ENCODE peak calls at places on chromosome 7, in four cellular contexts. One of them, this sample, is unnamed.

GRCh38 chr7:73451780-73452398 is 18.3 kb downstream of the FZD9 start:
- DNase-seq in HepG2: peak; percentile 57
- DNase-seq in A549: peak; percentile 65
- DNase-seq in K562: peak; percentile 69
- DNase-seq in this sample: no peak

GRCh38 chr7:29798422-29798821 is 7.9 kb upstream of the WIPF3 start:
- DNase-seq in A549: no peak
- DNase-seq in HepG2: no peak
- DNase-seq in K562: no peak
- DNase-seq in this sample: no peak

GRCh38 chr7:151076863-151077704 is 3.5 kb downstream of the FASTK start:
- DNase-seq in A549: peak; percentile 69
- DNase-seq in K562: no peak
- DNase-seq in HepG2: no peak
- DNase-seq in this sample: peak; percentile 91

GRCh38 chr7:99210265-99210970 is 2.5 kb upstream of the KPNA7 start:
- DNase-seq in HepG2: peak; percentile 88
- DNase-seq in A549: peak; percentile 96
- DNase-seq in K562: no peak
- DNase-seq in this sample: no peak

GRCh38 chr7:85074016-85074415 is 112.8 kb downstream of the SEMA3D start:
- DNase-seq in HepG2: no peak
- DNase-seq in A549: no peak
- DNase-seq in K562: no peak
- DNase-seq in this sample: no peak

GRCh38 chr7:47568569-47568968 is 13.3 kb downstream of the TNS3 start:
- DNase-seq in A549: no peak
- DNase-seq in K562: no peak
- DNase-seq in HepG2: no peak
- DNase-seq in this sample: no peak

GRCh38 chr7:127383123-127383835 is 9.2 kb downstream of the ZNF800 start:
- DNase-seq in HepG2: no peak
- DNase-seq in A549: peak; percentile 45
- DNase-seq in K562: peak; percentile 46
- DNase-seq in this sample: no peak

GRCh38 chr7:107528461-107528860 is 35.3 kb downstream of the COG5 start:
- DNase-seq in K562: no peak
- DNase-seq in A549: no peak
- DNase-seq in HepG2: peak; percentile 20
- DNase-seq in this sample: no peak

GRCh38 chr7:100488333-100489095 is 4.8 kb downstream of the NYAP1 start:
- DNase-seq in HepG2: no peak
- DNase-seq in K562: peak; percentile 7
- DNase-seq in A549: no peak
- DNase-seq in this sample: no peak

GRCh38 chr7:43694399-43694748 is 34.9 kb downstream of the COA1 start:
- DNase-seq in A549: peak; percentile 38
- DNase-seq in HepG2: peak; percentile 16
- DNase-seq in K562: no peak
- DNase-seq in this sample: no peak

GRCh38 chr7:90211391-90212148 is at the start of gene STEAP2:
- DNase-seq in A549: peak; percentile 94
- DNase-seq in HepG2: peak; percentile 81
- DNase-seq in K562: no peak
- DNase-seq in this sample: peak; percentile 90

GRCh38 chr7:17781491-17782215 is 158.6 kb downstream of the SNX13 start:
- DNase-seq in A549: no peak
- DNase-seq in HepG2: no peak
- DNase-seq in K562: no peak
- DNase-seq in this sample: no peak

GRCh38 chr7:483656-484364 is 35.8 kb downstream of the PDGFA start:
- DNase-seq in A549: no peak
- DNase-seq in K562: no peak
- DNase-seq in HepG2: no peak
- DNase-seq in this sample: no peak

GRCh38 chr7:98210513-98211220 is 572 bp upstream of the BHLHA15 start:
- DNase-seq in HepG2: no peak
- DNase-seq in A549: no peak
- DNase-seq in K562: no peak
- DNase-seq in this sample: no peak

GRCh38 chr7:149855368-149856305 is 17.5 kb downstream of the ZNF862 start:
- DNase-seq in HepG2: peak; percentile 30
- DNase-seq in A549: no peak
- DNase-seq in K562: peak; percentile 68
- DNase-seq in this sample: no peak

GRCh38 chr7:113404245-113404644 is 285.9 kb upstream of the SMIM30 start:
- DNase-seq in K562: peak; percentile 39
- DNase-seq in HepG2: peak; percentile 6
- DNase-seq in A549: peak; percentile 9
- DNase-seq in this sample: peak; percentile 13

GRCh38 chr7:43757073-43757720 is 1.3 kb upstream of the BLVRA start:
- DNase-seq in K562: no peak
- DNase-seq in HepG2: no peak
- DNase-seq in A549: no peak
- DNase-seq in this sample: no peak

GRCh38 chr7:103307487-103308231 is 10.4 kb downstream of the PMPCB start:
- DNase-seq in A549: no peak
- DNase-seq in HepG2: no peak
- DNase-seq in K562: no peak
- DNase-seq in this sample: no peak

GRCh38 chr7:80941206-80941758 is 22.4 kb upstream of the SEMA3C start:
- DNase-seq in K562: no peak
- DNase-seq in A549: peak; percentile 56
- DNase-seq in HepG2: no peak
- DNase-seq in this sample: no peak
- TF ChIP-seq PHF8 in K562: no peak
- TF ChIP-seq PHF8 in A549: no peak
- TF ChIP-seq PHF8 in HepG2: no peak
- TF ChIP-seq PHF8 in this sample: no peak

GRCh38 chr7:139034855-139035587 is 821 bp downstream of the ZC3HAV1L start:
- DNase-seq in HepG2: no peak
- DNase-seq in A549: peak; percentile 58
- DNase-seq in K562: peak; percentile 25
- DNase-seq in this sample: no peak

GRCh38 chr7:139036901-139037300 is 1.1 kb upstream of the ZC3HAV1L start:
- DNase-seq in A549: no peak
- DNase-seq in K562: no peak
- DNase-seq in HepG2: no peak
- DNase-seq in this sample: no peak

GRCh38 chr7:139033346-139034114 is 2.3 kb downstream of the ZC3HAV1L start:
- DNase-seq in HepG2: no peak
- DNase-seq in A549: no peak
- DNase-seq in K562: no peak
- DNase-seq in this sample: no peak

GRCh38 chr7:139034336-139034735 is 1.5 kb downstream of the ZC3HAV1L start:
- DNase-seq in K562: no peak
- DNase-seq in HepG2: no peak
- DNase-seq in A549: no peak
- DNase-seq in this sample: no peak

GRCh38 chr7:139035588-139036353 is at the start of gene ZC3HAV1L:
- DNase-seq in A549: peak; percentile 84
- DNase-seq in HepG2: peak; percentile 31
- DNase-seq in K562: peak; percentile 9
- DNase-seq in this sample: peak; percentile 80
- TF ChIP-seq PHF8 in A549: peak; percentile 98
- TF ChIP-seq PHF8 in HepG2: peak; percentile 96
- TF ChIP-seq PHF8 in K562: no peak
- TF ChIP-seq PHF8 in this sample: peak; percentile 81

DNA sequence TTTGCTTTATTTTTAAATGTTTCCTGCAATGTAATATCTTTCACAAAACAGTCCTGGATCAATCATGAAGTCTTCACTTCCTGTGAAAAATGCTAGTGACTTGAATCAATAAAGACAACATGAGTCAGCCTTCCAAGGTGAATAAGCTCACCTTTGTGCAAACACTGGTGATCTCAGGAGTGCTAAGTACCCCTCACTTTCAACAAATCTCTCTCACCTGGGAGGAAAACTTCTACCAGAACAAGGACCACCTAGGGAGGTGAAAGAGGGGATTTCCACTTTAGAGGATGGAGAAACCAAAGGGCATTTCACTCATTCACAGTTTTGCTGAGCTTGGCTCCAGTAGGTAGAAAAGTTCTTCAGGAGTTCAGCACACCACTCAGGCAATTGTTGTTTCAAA is 64.8 kb downstream of the CALD1 start:
- DNase-seq in A549: no peak
- DNase-seq in HepG2: peak; percentile 12
- DNase-seq in K562: no peak
- DNase-seq in this sample: no peak
- TF ChIP-seq PHF8 in A549: no peak
- TF ChIP-seq PHF8 in HepG2: no peak
- TF ChIP-seq PHF8 in K562: no peak
- TF ChIP-seq PHF8 in this sample: no peak

GRCh38 chr7:34158754-34159153 is 253.4 kb downstream of the BMPER start:
- DNase-seq in A549: peak; percentile 40
- DNase-seq in K562: no peak
- DNase-seq in HepG2: peak; percentile 8
- DNase-seq in this sample: peak; percentile 15

GRCh38 chr7:34158311-34158710 is 253.0 kb downstream of the BMPER start:
- DNase-seq in HepG2: no peak
- DNase-seq in K562: no peak
- DNase-seq in A549: no peak
- DNase-seq in this sample: no peak

GRCh38 chr7:34162676-34163075 is 257.3 kb downstream of the BMPER start:
- DNase-seq in HepG2: no peak
- DNase-seq in A549: no peak
- DNase-seq in K562: no peak
- DNase-seq in this sample: no peak

GRCh38 chr7:34162017-34162565 is 256.8 kb downstream of the BMPER start:
- DNase-seq in K562: no peak
- DNase-seq in HepG2: no peak
- DNase-seq in A549: no peak
- DNase-seq in this sample: no peak

DNA sequence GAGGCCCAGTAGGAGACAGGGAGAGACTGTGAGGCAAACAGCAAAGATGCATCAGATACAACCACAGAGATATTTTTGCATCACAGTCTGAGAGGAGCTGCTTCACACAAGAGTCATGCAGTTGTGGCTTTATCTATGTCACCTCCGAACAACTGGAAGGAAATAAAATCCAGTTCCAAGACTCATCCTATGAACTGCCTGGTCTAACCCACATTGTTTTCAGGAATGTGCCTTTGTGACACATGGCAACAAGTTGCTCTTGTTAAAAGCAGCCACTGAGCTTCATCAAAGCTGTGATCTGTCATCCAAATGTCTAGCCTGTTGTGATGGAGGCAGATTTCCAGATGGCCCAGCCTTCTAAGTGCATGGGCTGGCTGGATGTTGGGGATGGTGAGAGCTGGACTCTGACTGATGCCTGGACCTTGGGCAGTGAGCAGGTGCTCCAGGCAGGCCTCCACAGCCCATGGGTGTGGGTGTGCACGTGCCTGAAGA is 255.0 kb downstream of the BMPER start:
- DNase-seq in A549: no peak
- DNase-seq in HepG2: no peak
- DNase-seq in K562: no peak
- DNase-seq in this sample: no peak
- TF ChIP-seq PHF8 in A549: no peak
- TF ChIP-seq PHF8 in HepG2: no peak
- TF ChIP-seq PHF8 in K562: no peak
- TF ChIP-seq PHF8 in this sample: no peak

GRCh38 chr7:45687721-45688120 is 113.6 kb downstream of the ADCY1 start:
- DNase-seq in HepG2: no peak
- DNase-seq in A549: no peak
- DNase-seq in K562: no peak
- DNase-seq in this sample: peak; percentile 22
- TF ChIP-seq PHF8 in HepG2: no peak
- TF ChIP-seq PHF8 in A549: no peak
- TF ChIP-seq PHF8 in K562: no peak
- TF ChIP-seq PHF8 in this sample: no peak

DNA sequence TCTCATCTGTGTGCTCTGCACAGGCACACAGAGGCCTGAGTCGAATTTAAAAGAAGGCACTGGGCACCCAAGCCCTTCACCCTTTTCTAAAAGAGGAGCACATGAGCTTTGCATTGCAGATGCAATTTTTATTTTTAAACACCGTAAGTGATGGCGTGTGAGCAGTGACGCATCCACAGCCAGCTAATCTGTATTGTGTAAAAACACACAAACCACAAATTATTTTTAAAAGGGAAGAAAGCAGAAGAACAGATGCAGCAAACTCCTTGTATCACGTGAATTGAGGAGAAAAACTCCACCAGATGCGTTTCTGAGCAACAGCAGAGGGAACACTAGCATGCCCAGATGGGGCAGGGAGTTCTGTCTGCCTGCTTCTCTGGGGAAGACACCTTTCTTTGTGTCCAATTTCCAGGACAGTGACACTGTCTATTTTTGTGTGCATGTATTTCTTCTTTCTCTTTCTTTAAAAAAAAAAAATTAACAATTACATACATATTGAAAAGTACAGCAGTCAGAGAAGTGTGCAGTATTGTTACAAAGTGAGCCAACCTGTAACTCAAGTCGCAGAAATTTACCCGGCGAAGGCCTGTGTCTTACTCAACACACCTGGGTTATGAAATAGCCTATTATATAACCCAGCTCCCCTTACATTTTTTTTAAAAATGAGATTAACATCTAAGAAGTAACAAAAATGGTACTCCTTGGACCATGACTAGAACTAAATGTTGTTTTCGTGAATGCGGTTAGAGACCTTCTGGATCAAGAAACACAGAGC is 39.2 kb downstream of the EEPD1 start:
- DNase-seq in K562: no peak
- DNase-seq in HepG2: no peak
- DNase-seq in A549: no peak
- DNase-seq in this sample: no peak
- TF ChIP-seq PHF8 in K562: no peak
- TF ChIP-seq PHF8 in HepG2: no peak
- TF ChIP-seq PHF8 in A549: no peak
- TF ChIP-seq PHF8 in this sample: no peak

GRCh38 chr7:129224251-129225205 is at the start of gene AHCYL2:
- DNase-seq in K562: peak; percentile 98
- DNase-seq in HepG2: peak; percentile 91
- DNase-seq in A549: peak; percentile 98
- DNase-seq in this sample: peak; percentile 88

GRCh38 chr7:129227646-129228578 is 3.1 kb downstream of the AHCYL2 start:
- DNase-seq in A549: no peak
- DNase-seq in K562: no peak
- DNase-seq in HepG2: no peak
- DNase-seq in this sample: no peak

GRCh38 chr7:129225206-129225930 is 538 bp downstream of the AHCYL2 start:
- DNase-seq in A549: peak; percentile 48
- DNase-seq in HepG2: peak; percentile 20
- DNase-seq in K562: peak; percentile 63
- DNase-seq in this sample: no peak

GRCh38 chr7:129228633-129229032 is 3.8 kb downstream of the AHCYL2 start:
- DNase-seq in HepG2: no peak
- DNase-seq in K562: no peak
- DNase-seq in A549: no peak
- DNase-seq in this sample: no peak

GRCh38 chr7:129225931-129226572 is 1.2 kb downstream of the AHCYL2 start:
- DNase-seq in K562: no peak
- DNase-seq in HepG2: no peak
- DNase-seq in A549: no peak
- DNase-seq in this sample: no peak
- TF ChIP-seq PHF8 in K562: no peak
- TF ChIP-seq PHF8 in HepG2: no peak
- TF ChIP-seq PHF8 in A549: no peak
- TF ChIP-seq PHF8 in this sample: no peak

This sample was measured in H1.